ENCODE peak calls at places on chromosomes 13 and 19, in ten cellular contexts. Y is NCI-H446; U is NCI-H345; M is cardiac muscle cell; V is activated CD4-positive, alpha-beta T cell treated with anti-CD3 and anti-CD28 coated beads, Interleukin-2, amount 50 U/mL, for 48 hours; I is NCI-H2081; J is DMS 273 treated with DMSO at 0.1 percent for 48 hours; E is effector CD4-positive, alpha-beta T cell; B is ACHN; R is naive B cell. L is an unnamed sample.

GRCh38 chr19:11322269-11323024 is 17.0 kb downstream of the RAB3D start:
- DNase-seq in M (no peak), R (no peak), Y (no peak), E (no peak), V (no peak), U (no peak), I (no peak), J (no peak), B (no peak), L (peak; percentile 81)

GRCh38 chr13:80011448-80012212 is 329.3 kb downstream of the SPRY2 start:
- DNase-seq in E (no peak), B (no peak), R (no peak), M (no peak), I (no peak), Y (no peak), J (no peak), V (no peak), U (no peak), L (peak; percentile 2)

GRCh38 chr13:37616131-37616530 is 17.6 kb upstream of the POSTN start:
- DNase-seq in V (no peak), B (peak; percentile 73), Y (no peak), U (no peak), R (no peak), M (no peak), E (no peak), I (no peak), J (no peak), L (no peak)

GRCh38 chr13:30466358-30466714 is 600 bp upstream of the HMGB1 start:
- DNase-seq in J (no peak), V (no peak), Y (no peak), U (no peak), R (no peak), B (peak; percentile 60), E (no peak), I (no peak), M (peak; percentile 13), L (no peak)

GRCh38 chr13:32017449-32017848 is 14.1 kb upstream of the FRY start:
- DNase-seq in I (no peak), R (no peak), U (no peak), B (no peak), E (no peak), V (no peak), J (no peak), M (no peak), Y (no peak), L (peak; percentile 51)

GRCh38 chr13:109785892-109786450 is 412 bp downstream of the IRS2 start:
- DNase-seq in Y (no peak), B (no peak), R (no peak), U (no peak), J (no peak), E (peak; percentile 39), I (no peak), V (no peak), M (no peak), L (no peak)

GRCh38 chr19:55660404-55660803 is 5.6 kb downstream of the U2AF2 start:
- DNase-seq in U (no peak), M (no peak), R (no peak), I (no peak), J (no peak), E (no peak), V (no peak), Y (no peak), B (no peak), L (no peak)

GRCh38 chr13:34751492-34751891 is 190.6 kb upstream of the NBEA start:
- DNase-seq in J (no peak), U (no peak), I (no peak), R (no peak), Y (no peak), V (no peak), B (no peak), E (no peak), M (no peak), L (no peak)

GRCh38 chr19:1482361-1483066 is 3.5 kb upstream of the C19orf25 start:
- DNase-seq in U (no peak), M (no peak), E (no peak), R (no peak), J (no peak), V (no peak), B (no peak), I (no peak), Y (no peak), L (no peak)

GRCh38 chr19:9674669-9675357 is at the start of gene ZNF562:
- DNase-seq in I (peak; percentile 89), U (peak; percentile 88), V (peak; percentile 83), B (peak; percentile 84), M (peak; percentile 92), R (peak; percentile 78), J (peak; percentile 77), Y (peak; percentile 81), E (peak; percentile 67), L (peak; percentile 92)

GRCh38 chr13:71754407-71754974 is 112.5 kb downstream of the DACH1 start:
- DNase-seq in I (no peak), M (no peak), V (no peak), R (no peak), Y (no peak), U (no peak), B (no peak), J (no peak), E (no peak), L (no peak)

GRCh38 chr19:18153555-18154134 is 682 bp downstream of the PIK3R2 start:
- DNase-seq in I (no peak), J (no peak), U (no peak), M (no peak), Y (no peak), E (no peak), B (no peak), R (no peak), V (peak; percentile 30), L (no peak)

GRCh38 chr13:19864018-19864338 is 529 bp upstream of the ZMYM5 start:
- DNase-seq in I (peak; percentile 63), R (peak; percentile 67), V (no peak), B (peak; percentile 66), E (peak; percentile 41), U (no peak), Y (peak; percentile 84), M (no peak), J (no peak), L (no peak)

GRCh38 chr13:32878172-32878571 is 138.1 kb upstream of the KL start:
- DNase-seq in Y (no peak), U (no peak), B (peak; percentile 5), R (no peak), J (no peak), M (no peak), I (no peak), E (no peak), V (no peak), L (no peak)

GRCh38 chr19:32748497-32748896 is 28.9 kb downstream of the TDRD12 start:
- DNase-seq in U (peak; percentile 70), B (no peak), E (no peak), V (no peak), J (no peak), Y (no peak), I (peak; percentile 39), M (no peak), R (no peak), L (peak; percentile 12)

GRCh38 chr13:70310720-70311119 is 202.5 kb upstream of the KLHL1 start:
- DNase-seq in Y (peak; percentile 17), I (peak; percentile 74), B (peak; percentile 62), J (peak; percentile 33), U (peak; percentile 61), R (no peak), M (peak; percentile 72), E (no peak), V (no peak), L (peak; percentile 36)

GRCh38 chr19:32164384-32164992 is 180.9 kb upstream of the ZNF507 start:
- DNase-seq in M (no peak), V (no peak), B (no peak), J (no peak), Y (no peak), U (no peak), I (no peak), R (no peak), E (no peak), L (no peak)

GRCh38 chr19:3849092-3849491 is 19.7 kb downstream of the ZFR2 start:
- DNase-seq in E (peak; percentile 33), I (peak; percentile 13), Y (no peak), J (no peak), R (peak; percentile 21), M (peak; percentile 44), B (peak; percentile 48), V (peak; percentile 32), U (no peak), L (peak; percentile 82)

GRCh38 chr13:40205771-40206240 is 460.6 kb downstream of the FOXO1 start:
- DNase-seq in Y (no peak), M (no peak), V (no peak), U (no peak), I (no peak), R (no peak), J (no peak), B (no peak), E (no peak), L (no peak)

GRCh38 chr13:28723806-28724205 is 5.0 kb upstream of the SLC46A3 start:
- DNase-seq in V (no peak), U (no peak), B (no peak), E (no peak), M (no peak), I (no peak), J (no peak), Y (no peak), R (no peak), L (no peak)

GRCh38 chr13:35518337-35518736 is 41.8 kb upstream of the MAB21L1 start:
- DNase-seq in R (no peak), Y (no peak), J (no peak), I (no peak), U (no peak), M (no peak), B (no peak), E (no peak), V (no peak), L (no peak)

GRCh38 chr19:50640368-50640767 is 687 bp upstream of the SYT3 start:
- DNase-seq in B (no peak), U (no peak), Y (no peak), I (no peak), R (no peak), J (no peak), E (no peak), V (no peak), M (no peak), L (no peak)

GRCh38 chr13:23020246-23020843 is 160.4 kb upstream of the SGCG start:
- DNase-seq in E (no peak), M (peak; percentile 61), R (peak; percentile 6), B (peak; percentile 52), I (peak; percentile 61), U (peak; percentile 53), V (peak; percentile 10), J (peak; percentile 29), Y (no peak), L (peak; percentile 83)

GRCh38 chr19:48480151-48480475 is 10.9 kb downstream of the CYTH2 start:
- DNase-seq in R (no peak), B (no peak), V (peak; percentile 35), J (no peak), Y (no peak), E (no peak), I (no peak), U (no peak), M (no peak), L (no peak)

GRCh38 chr19:3723883-3724282 is 15.7 kb downstream of the TJP3 start:
- DNase-seq in E (no peak), M (no peak), B (no peak), Y (no peak), R (no peak), I (no peak), J (no peak), V (no peak), U (no peak), L (no peak)

GRCh38 chr19:6660930-6661329 is 9.0 kb downstream of the TNFSF14 start:
- DNase-seq in V (no peak), M (peak; percentile 16), E (no peak), B (no peak), I (no peak), U (no peak), R (no peak), J (no peak), Y (no peak), L (no peak)

GRCh38 chr19:621819-622218 is 11.5 kb downstream of the POLRMT start:
- DNase-seq in U (no peak), R (no peak), Y (no peak), E (no peak), J (no peak), V (no peak), I (no peak), M (no peak), B (no peak), L (no peak)

GRCh38 chr19:50467566-50467965 is 8.7 kb upstream of the EMC10 start:
- DNase-seq in I (no peak), Y (no peak), E (no peak), M (no peak), R (no peak), V (no peak), U (no peak), J (no peak), B (no peak), L (no peak)